ENCODE peak calls at places on chromosome 10, in eight cellular contexts. L is WERI-Rb-1, D is BE2C, A is tibial nerve, H is stomach, J is spleen, W is cardiac muscle cell, B is SK-N-SH. R is an unnamed sample.

GRCh38 chr10:104324931-104325330 is 13.3 kb downstream of the ITPRIP start:
- DNase-seq in L (no peak), D (no peak), A (peak; percentile 2), H (no peak), J (peak; percentile 58), W (no peak), B (no peak), R (no peak)

GRCh38 chr10:27998178-27998953 is 513 bp downstream of the ODAD2 start:
- DNase-seq in L (peak; percentile 46), D (no peak), A (no peak), H (no peak), J (peak; percentile 79), W (peak; percentile 64), B (peak; percentile 9), R (no peak)

GRCh38 chr10:94199565-94199964 is 163.2 kb downstream of the NOC3L start:
- DNase-seq in L (no peak), D (no peak), A (no peak), H (no peak), J (no peak), W (no peak), B (no peak), R (peak; percentile 16)

GRCh38 chr10:71522438-71523144 is 125.9 kb downstream of the CDH23 start:
- DNase-seq in L (peak; percentile 66), D (no peak), A (no peak), H (no peak), J (no peak), W (no peak), B (no peak), R (no peak)

GRCh38 chr10:1068362-1069361 is 12.5 kb downstream of the WDR37 start:
- DNase-seq in L (no peak), D (no peak), A (no peak), H (no peak), J (no peak), W (no peak), B (no peak), R (no peak)

GRCh38 chr10:17210361-17210760 is 8.9 kb upstream of the TRDMT1 start:
- DNase-seq in L (no peak), D (no peak), A (no peak), H (no peak), J (no peak), W (no peak), B (no peak), R (no peak)

GRCh38 chr10:25753776-25754175 is 180.3 kb upstream of the MYO3A start:
- DNase-seq in L (no peak), D (no peak), A (no peak), H (no peak), J (no peak), W (no peak), B (no peak), R (peak; percentile 1)

GRCh38 chr10:64191304-64191703 is 670.1 kb downstream of the REEP3 start:
- DNase-seq in L (no peak), D (peak; percentile 33), A (no peak), H (no peak), J (no peak), W (no peak), B (peak; percentile 66), R (no peak)

GRCh38 chr10:42367532-42368230 is 270.7 kb downstream of the ZNF33B start:
- DNase-seq in L (peak; percentile 9), D (peak; percentile 92), A (peak; percentile 65), H (no peak), J (peak; percentile 78), W (no peak), B (peak; percentile 92), R (peak; percentile 51)

GRCh38 chr10:72329290-72330058 is 25.2 kb downstream of the DNAJB12 start:
- DNase-seq in L (no peak), D (peak; percentile 71), A (no peak), H (peak; percentile 66), J (peak; percentile 84), W (no peak), B (no peak), R (no peak)

GRCh38 chr10:103069453-103070331 is 123.4 kb downstream of the NT5C2 start:
- DNase-seq in L (peak; percentile 64), D (peak; percentile 66), A (peak; percentile 26), H (peak; percentile 80), J (peak; percentile 88), W (peak; percentile 78), B (peak; percentile 77), R (peak; percentile 62)

GRCh38 chr10:22682237-22683192 is 31.9 kb downstream of the PIP4K2A start:
- DNase-seq in L (no peak), D (no peak), A (no peak), H (no peak), J (no peak), W (peak; percentile 18), B (no peak), R (peak; percentile 84)

GRCh38 chr10:116907588-116907987 is 58.3 kb downstream of the ENO4 start:
- DNase-seq in L (no peak), D (no peak), A (no peak), H (no peak), J (no peak), W (no peak), B (no peak), R (no peak)

GRCh38 chr10:12504628-12505027 is 155.3 kb downstream of the CAMK1D start:
- DNase-seq in L (no peak), D (no peak), A (no peak), H (peak; percentile 8), J (no peak), W (no peak), B (no peak), R (no peak)

GRCh38 chr10:100873081-100873824 is 39.5 kb upstream of the SLF2 start:
- DNase-seq in L (no peak), D (no peak), A (no peak), H (no peak), J (no peak), W (no peak), B (no peak), R (no peak)

GRCh38 chr10:84232376-84232775 is 7.0 kb upstream of the LRIT2 start:
- DNase-seq in L (no peak), D (no peak), A (no peak), H (no peak), J (no peak), W (no peak), B (no peak), R (no peak)

GRCh38 chr10:95482501-95483248 is 78.5 kb downstream of the SORBS1 start:
- DNase-seq in L (no peak), D (no peak), A (no peak), H (no peak), J (no peak), W (no peak), B (no peak), R (no peak)

GRCh38 chr10:543131-543530 is 146.3 kb downstream of the DIP2C start:
- DNase-seq in L (no peak), D (no peak), A (no peak), H (no peak), J (no peak), W (no peak), B (peak; percentile 51), R (no peak)

GRCh38 chr10:7579681-7580080 is 87.1 kb downstream of the ITIH5 start:
- DNase-seq in L (no peak), D (no peak), A (no peak), H (no peak), J (peak; percentile 68), W (no peak), B (no peak), R (no peak)

GRCh38 chr10:80552151-80552646 is 14.5 kb downstream of the SH2D4B start:
- DNase-seq in L (peak; percentile 32), D (no peak), A (no peak), H (peak; percentile 62), J (no peak), W (peak; percentile 18), B (no peak), R (no peak)

GRCh38 chr10:29618341-29619171 is 16.2 kb downstream of the SVIL start:
- DNase-seq in L (no peak), D (no peak), A (no peak), H (no peak), J (no peak), W (no peak), B (no peak), R (peak; percentile 67)

GRCh38 chr10:124447741-124448466 is 1.9 kb downstream of the NKX1-2 start:
- DNase-seq in L (peak; percentile 23), D (no peak), A (no peak), H (no peak), J (no peak), W (peak; percentile 44), B (peak; percentile 59), R (no peak)

GRCh38 chr10:124450010-124450782 is at the start of gene NKX1-2:
- DNase-seq in L (peak; percentile 45), D (peak; percentile 20), A (no peak), H (no peak), J (no peak), W (peak; percentile 56), B (peak; percentile 80), R (no peak)

GRCh38 chr10:124450783-124451057 is 885 bp upstream of the NKX1-2 start:
- DNase-seq in L (no peak), D (no peak), A (no peak), H (no peak), J (no peak), W (no peak), B (no peak), R (no peak)

GRCh38 chr10:124448696-124449169 is 1.1 kb downstream of the NKX1-2 start:
- DNase-seq in L (no peak), D (no peak), A (no peak), H (no peak), J (no peak), W (no peak), B (peak; percentile 54), R (no peak)

GRCh38 chr10:124449170-124450009 is 445 bp downstream of the NKX1-2 start:
- DNase-seq in L (no peak), D (no peak), A (no peak), H (no peak), J (no peak), W (no peak), B (peak; percentile 55), R (peak; percentile 57)
- H3K4me3 ChIP-seq in L (peak overlapping the region; percentile 47), D (no peak overlapping the region), A (peak overlapping the region; percentile 32), H (peak overlapping the region; percentile 44), J (peak overlapping the region; percentile 59), W (peak overlapping the region; percentile 29), B (peak overlapping the region; percentile 35), R (peak overlapping the region; percentile 38)

GRCh38 chr10:18793951-18794350 is 134.7 kb downstream of the ARL5B start:
- DNase-seq in L (no peak), D (no peak), A (no peak), H (no peak), J (no peak), W (peak; percentile 19), B (peak; percentile 29), R (peak; percentile 30)
- TF ChIP-seq CTCF in L (no peak), D (peak; percentile 20), A (peak; percentile 18), H (no peak), J (no peak), W (peak; percentile 7), B (peak; percentile 51), R (peak; percentile 13)

DNA sequence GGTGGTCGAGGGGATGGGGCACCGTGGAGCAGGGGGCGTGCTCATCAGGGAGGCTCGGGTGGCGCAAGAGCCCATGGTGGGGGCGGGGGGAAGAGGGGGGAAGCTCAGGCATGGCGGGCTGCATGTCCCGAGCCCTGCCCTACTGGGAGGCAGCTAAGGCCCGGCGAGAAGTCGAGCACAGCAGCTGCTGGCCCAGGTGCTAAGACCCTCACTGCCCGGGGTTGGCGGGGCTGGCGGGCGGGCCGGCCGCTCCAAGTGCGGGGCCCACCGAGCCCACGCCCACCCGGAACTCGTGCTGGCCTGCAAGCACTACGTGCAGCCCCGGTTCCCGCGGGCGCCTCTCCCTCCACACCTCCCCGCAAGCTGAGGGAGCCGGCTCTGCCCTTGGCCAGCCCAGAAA is 55.0 kb upstream of the FAM171A1 start:
- DNase-seq in L (no peak), D (no peak), A (no peak), H (no peak), J (no peak), W (no peak), B (no peak), R (no peak)
- H3K36me3 ChIP-seq in L (no peaks in the 10 kb centered on the region), D (no peaks in the 10 kb centered on the region), A (no peaks in the 10 kb centered on the region), H (no peaks in the 10 kb centered on the region), J (no peaks in the 10 kb centered on the region), W (no peaks in the 10 kb centered on the region), B (no peaks in the 10 kb centered on the region), R (no peaks in the 10 kb centered on the region)

GRCh38 chr10:123354521-123354920 is 200.3 kb downstream of the BUB3 start:
- DNase-seq in L (no peak), D (no peak), A (no peak), H (no peak), J (no peak), W (no peak), B (peak; percentile 39), R (peak; percentile 14)
- H3K4me3 ChIP-seq in L (no peak overlapping the region), D (no peak overlapping the region), A (no peak overlapping the region), H (no peak overlapping the region), J (no peak overlapping the region), W (no peak overlapping the region), B (no peak overlapping the region), R (no peak overlapping the region)